ENCODE peak calls at places on chromosomes 1 and 21, in four cellular contexts. E, J, V and L are unnamed samples.

GRCh38 chr1:94805912-94806311 is 14.2 kb upstream of the SLC44A3 start:
- DNase-seq in E (peak; percentile 58), J (peak; percentile 48), V (peak; percentile 61), L (peak; percentile 80)

GRCh38 chr1:230208619-230209261 is 141.7 kb downstream of the GALNT2 start:
- DNase-seq in E (no peak), J (no peak), V (no peak), L (no peak)

GRCh38 chr21:40254540-40255455 is 387.6 kb downstream of the PCP4 start:
- DNase-seq in E (no peak), J (peak; percentile 87), V (no peak), L (peak; percentile 82)

GRCh38 chr1:38062361-38063288 is 16.0 kb upstream of the POU3F1 start:
- DNase-seq in E (no peak), J (no peak), V (no peak), L (no peak)

GRCh38 chr1:46520063-46520911 is 30.7 kb downstream of the DMBX1 start:
- DNase-seq in E (no peak), J (peak; percentile 90), V (peak; percentile 75), L (peak; percentile 88)

GRCh38 chr1:110243146-110243545 is 33.0 kb downstream of the KCNC4 start:
- DNase-seq in E (no peak), J (no peak), V (no peak), L (no peak)

GRCh38 chr1:202154148-202154765 is 6.1 kb downstream of the PTPN7 start:
- DNase-seq in E (no peak), J (no peak), V (no peak), L (no peak)

GRCh38 chr1:79010589-79010988 is 4.1 kb upstream of the ADGRL4 start:
- DNase-seq in E (peak; percentile 12), J (no peak), V (no peak), L (no peak)

GRCh38 chr1:44407430-44408180 is 2.5 kb downstream of the RNF220 start:
- DNase-seq in E (no peak), J (no peak), V (no peak), L (peak; percentile 34)

GRCh38 chr1:41683681-41684500 is 199.4 kb upstream of the EDN2 start:
- DNase-seq in E (peak; percentile 44), J (peak; percentile 46), V (peak; percentile 41), L (no peak)

GRCh38 chr1:159173303-159173702 is 1.9 kb downstream of the CADM3 start:
- DNase-seq in E (no peak), J (no peak), V (no peak), L (no peak)
- H3K9ac ChIP-seq in E (no peak overlapping the region), J (no peak overlapping the region), V (no peak overlapping the region), L (no peak overlapping the region)

DNA sequence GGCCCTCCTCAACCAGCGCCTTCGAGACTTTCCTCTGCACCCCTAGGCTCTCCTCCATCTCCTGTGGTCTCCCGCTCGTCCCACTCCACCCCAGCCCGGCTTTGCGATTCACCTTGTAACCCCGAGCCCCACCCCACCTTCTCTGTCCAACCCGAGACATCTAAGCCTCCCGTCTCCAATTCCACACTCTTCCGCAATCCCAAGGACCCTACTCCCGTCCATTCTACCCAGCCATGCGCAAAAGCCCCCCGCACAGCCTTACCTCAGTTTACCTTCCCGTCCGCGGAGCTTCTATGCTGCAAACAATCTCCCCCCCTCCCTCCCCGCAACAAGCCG is 174 bp downstream of the SH3BP5L start:
- DNase-seq in E (no peak), J (no peak), V (no peak), L (no peak)
- H3K4me1 ChIP-seq in E (peaks cover 47% of the 10 kb centered on the region), J (peaks cover 36% of the 10 kb centered on the region), V (peaks cover 23% of the 10 kb centered on the region), L (peaks cover 60% of the 10 kb centered on the region)

DNA sequence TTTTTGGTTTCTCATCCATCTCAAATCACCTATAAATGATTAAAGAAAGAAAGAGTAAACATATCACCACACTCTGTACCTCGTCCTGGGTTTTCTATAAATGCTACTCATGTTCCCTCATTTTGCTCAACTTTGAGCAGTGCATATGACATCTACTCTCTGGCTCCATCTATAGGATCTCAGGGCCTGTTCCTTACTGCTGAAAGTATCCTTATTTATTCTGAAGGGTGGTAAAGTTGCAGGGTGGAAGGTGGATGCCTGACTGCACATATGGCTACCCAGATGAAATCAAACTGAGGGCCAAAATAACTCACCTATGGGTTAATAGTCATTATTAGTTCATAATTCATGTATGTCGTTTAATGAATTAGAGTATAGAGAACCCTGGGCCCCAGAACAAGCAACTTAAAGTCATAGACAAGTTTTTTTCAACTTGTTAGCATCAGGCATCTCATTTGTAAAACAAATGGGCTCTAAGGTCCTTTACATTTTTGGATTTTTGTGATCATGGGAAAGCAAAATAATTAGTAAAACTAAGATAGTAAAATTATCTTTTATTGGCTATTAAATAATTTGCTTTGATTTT is 46.5 kb downstream of the NCF2 start:
- DNase-seq in E (peak; percentile 75), J (peak; percentile 56), V (peak; percentile 74), L (peak; percentile 87)
- H3K36me3 ChIP-seq in E (peaks cover 30% of the 10 kb centered on the region), J (peaks cover 11% of the 10 kb centered on the region), V (peaks cover 30% of the 10 kb centered on the region), L (peaks cover 88% of the 10 kb centered on the region)

GRCh38 chr1:213749558-213749957 is 238.2 kb upstream of the PROX1 start:
- DNase-seq in E (no peak), J (no peak), V (no peak), L (no peak)
- H3K9ac ChIP-seq in E (no peak overlapping the region), J (no peak overlapping the region), V (no peak overlapping the region), L (no peak overlapping the region)

GRCh38 chr1:10379101-10379620 is 19.7 kb upstream of the PGD start:
- DNase-seq in E (no peak), J (no peak), V (no peak), L (no peak)
- H3K4me1 ChIP-seq in E (peaks cover 3% of the 10 kb centered on the region), J (peaks cover 10% of the 10 kb centered on the region), V (peaks cover 6% of the 10 kb centered on the region), L (peaks cover 15% of the 10 kb centered on the region)

GRCh38 chr1:69263982-69264381 is 303.7 kb upstream of the LRRC7 start:
- DNase-seq in E (peak; percentile 3), J (peak; percentile 73), V (no peak), L (no peak)

GRCh38 chr1:69258842-69259241 is 308.9 kb upstream of the LRRC7 start:
- DNase-seq in E (no peak), J (no peak), V (no peak), L (no peak)
- H3K36me3 ChIP-seq in E (no peaks in the 10 kb centered on the region), J (no peaks in the 10 kb centered on the region), V (no peaks in the 10 kb centered on the region), L (no peaks in the 10 kb centered on the region)